ENCODE peak calls at places on chromosome 10, in six cellular contexts. B is cardiac fibroblast, H is fibroblast of mammary gland, O is epithelial cell of esophagus, U is neural crest cell, X is AG10803. R is an unnamed sample.

GRCh38 chr10:89032141-89032814 is 41.7 kb downstream of the FAS start:
- DNase-seq in B (peak), H (peak), O (peak), U (no peak), X (peak), R (peak)

GRCh38 chr10:10818082-10818481 is 199.6 kb upstream of the CELF2 start:
- DNase-seq in B (peak), H (peak), O (no peak), U (no peak), X (peak), R (no peak)

GRCh38 chr10:73838827-73839226 is 27.4 kb upstream of the NDST2 start:
- DNase-seq in B (peak), H (peak), O (peak), U (no peak), X (no peak), R (no peak)

GRCh38 chr10:14608381-14609001 is 166.2 kb downstream of the FAM107B start:
- DNase-seq in B (no peak), H (no peak), O (no peak), U (no peak), X (no peak), R (no peak)

GRCh38 chr10:18005781-18006456 is 54.2 kb downstream of the SLC39A12 start:
- DNase-seq in B (peak), H (peak), O (no peak), U (no peak), X (peak), R (peak)

GRCh38 chr10:121936295-121936694 is 8.5 kb upstream of the ATE1 start:
- DNase-seq in B (no peak), H (no peak), O (no peak), U (no peak), X (no peak), R (no peak)

GRCh38 chr10:79386637-79387465 is 39.6 kb downstream of the PPIF start:
- DNase-seq in B (no peak), H (peak), O (no peak), U (peak), X (no peak), R (no peak)

GRCh38 chr10:91051834-91052233 is 130.9 kb upstream of the ANKRD1 start:
- DNase-seq in B (peak), H (peak), O (peak), U (no peak), X (peak), R (no peak)

GRCh38 chr10:101138788-101139420 is 7.8 kb downstream of the TLX1 start:
- DNase-seq in B (no peak), H (no peak), O (no peak), U (no peak), X (no peak), R (no peak)

DNA sequence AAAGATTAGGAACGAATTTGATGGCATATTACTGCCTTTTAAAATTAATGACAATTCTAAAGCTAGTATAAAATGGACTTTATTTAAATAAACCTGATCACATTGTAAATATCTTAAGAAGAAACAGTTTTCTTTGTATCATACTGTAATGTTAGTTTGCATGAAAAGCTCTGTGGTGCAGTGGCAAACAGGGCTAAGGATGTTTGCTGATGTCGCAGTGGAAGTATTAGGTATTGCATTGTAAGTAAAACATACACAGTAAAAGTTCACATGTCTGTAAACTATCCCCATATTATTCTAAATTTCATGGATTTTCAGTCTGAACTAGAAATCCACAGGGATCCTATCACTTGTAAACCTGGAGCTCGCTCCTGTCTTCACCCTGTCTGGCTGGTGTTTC is 252.6 kb upstream of the ZNF32 start:
- DNase-seq in B (no peak), H (no peak), O (no peak), U (no peak), X (peak), R (no peak)
- TF ChIP-seq CTCF in B (peak), H (peak), O (no peak), U (no peak), X (peak), R (peak)

DNA sequence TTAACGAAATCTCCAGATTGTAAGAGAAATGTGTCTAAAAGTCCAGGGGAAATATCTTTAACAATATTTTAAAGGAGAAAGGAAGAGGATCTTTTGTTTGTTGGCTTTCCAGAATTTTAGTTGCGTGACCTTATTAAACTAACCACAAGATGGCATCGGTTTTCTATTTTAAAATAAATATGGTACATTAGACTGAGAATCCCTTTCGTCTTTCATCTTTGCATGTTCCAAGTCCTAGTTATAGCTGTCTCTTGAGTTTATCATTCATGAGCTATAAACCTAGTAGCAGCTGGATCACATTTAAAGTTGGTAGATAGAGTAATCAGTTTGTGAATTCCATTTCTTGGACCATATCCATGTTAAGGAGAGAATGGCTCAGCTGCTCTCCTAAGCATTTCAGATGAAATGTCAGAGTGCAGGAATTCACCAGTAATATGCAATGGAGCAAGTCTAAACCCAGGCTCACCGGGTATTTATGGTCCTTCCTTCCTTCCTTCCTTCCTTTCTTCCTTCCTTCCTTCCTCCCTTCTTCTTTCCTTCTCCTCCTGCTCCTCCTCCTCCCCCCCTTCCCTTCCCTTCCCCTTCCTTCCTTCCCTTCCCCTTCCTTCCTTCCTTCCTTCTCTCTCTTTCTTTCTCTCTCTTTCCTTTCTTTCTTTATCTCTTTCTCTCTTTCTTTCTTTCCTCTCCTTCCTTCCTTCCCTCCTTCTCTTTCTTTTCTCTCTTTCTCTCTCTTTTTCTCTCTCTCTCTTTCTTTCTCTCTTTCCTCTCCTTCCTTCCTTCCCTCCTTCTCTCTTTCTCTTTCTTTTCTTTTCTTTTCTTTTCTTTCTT is 57.8 kb upstream of the RAB18 start:
- DNase-seq in B (peak), H (peak), O (peak), U (no peak), X (peak), R (peak)
- TF ChIP-seq CTCF in B (peak), H (peak), O (peak), U (peak), X (peak), R (peak)

DNA sequence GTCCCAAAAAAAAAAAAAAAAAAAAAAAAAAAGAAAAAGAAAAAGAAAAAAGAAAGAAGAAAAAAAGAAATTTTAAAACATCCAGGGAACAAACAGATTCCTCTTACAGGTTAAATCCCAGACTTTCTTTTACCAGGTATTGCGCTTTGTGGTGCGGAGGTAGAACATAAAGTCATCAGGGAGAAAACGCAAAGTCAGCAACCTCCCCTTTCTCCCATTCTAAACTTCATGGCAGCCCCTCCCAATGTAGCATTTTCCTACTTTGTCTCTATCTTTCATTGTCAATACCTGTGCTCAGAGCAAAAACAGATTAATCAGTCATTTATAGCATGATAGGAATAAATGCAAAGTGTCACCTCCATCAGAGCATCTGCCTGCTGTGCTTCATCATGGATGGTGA is 299.7 kb downstream of the SFMBT2 start:
- DNase-seq in B (no peak), H (no peak), O (no peak), U (no peak), X (no peak), R (no peak)
- TF ChIP-seq CTCF in B (no peak), H (no peak), O (no peak), U (no peak), X (no peak), R (no peak)

GRCh38 chr10:6408799-6409198 is 171.3 kb downstream of the PRKCQ start:
- DNase-seq in B (no peak), H (no peak), O (no peak), U (no peak), X (no peak), R (no peak)
- TF ChIP-seq CTCF in B (peak), H (peak), O (peak), U (peak), X (no peak), R (no peak)

GRCh38 chr10:1716839-1717238 is 20.5 kb downstream of the ADARB2 start:
- DNase-seq in B (no peak), H (no peak), O (no peak), U (no peak), X (no peak), R (no peak)

GRCh38 chr10:1712314-1712713 is 25.0 kb downstream of the ADARB2 start:
- DNase-seq in B (no peak), H (no peak), O (no peak), U (no peak), X (no peak), R (no peak)

GRCh38 chr10:1712944-1713671 is 24.2 kb downstream of the ADARB2 start:
- DNase-seq in B (no peak), H (no peak), O (no peak), U (no peak), X (no peak), R (no peak)

DNA sequence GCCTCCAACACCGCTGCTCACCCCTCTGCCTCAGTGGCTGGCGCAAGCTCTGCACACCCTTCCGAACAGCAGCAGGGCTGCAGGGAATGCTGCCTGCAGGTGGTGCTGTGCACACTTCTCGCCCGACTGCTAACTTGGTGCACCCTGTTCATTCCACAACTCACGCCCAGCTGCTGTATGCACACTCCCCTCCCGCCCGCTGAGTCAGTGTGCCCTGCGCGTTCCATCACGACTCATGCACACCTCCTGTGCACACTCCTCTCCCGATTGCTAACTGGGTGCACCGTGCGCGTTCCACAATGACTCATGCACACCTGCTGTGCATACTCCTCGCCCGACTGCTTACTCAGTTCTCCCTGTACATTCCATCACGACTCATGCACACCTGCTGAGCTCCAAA is 21.5 kb downstream of the ADARB2 start:
- DNase-seq in B (no peak), H (no peak), O (peak), U (peak), X (no peak), R (no peak)
- TF ChIP-seq CTCF in B (no peak), H (no peak), O (no peak), U (peak), X (no peak), R (no peak)

DNA sequence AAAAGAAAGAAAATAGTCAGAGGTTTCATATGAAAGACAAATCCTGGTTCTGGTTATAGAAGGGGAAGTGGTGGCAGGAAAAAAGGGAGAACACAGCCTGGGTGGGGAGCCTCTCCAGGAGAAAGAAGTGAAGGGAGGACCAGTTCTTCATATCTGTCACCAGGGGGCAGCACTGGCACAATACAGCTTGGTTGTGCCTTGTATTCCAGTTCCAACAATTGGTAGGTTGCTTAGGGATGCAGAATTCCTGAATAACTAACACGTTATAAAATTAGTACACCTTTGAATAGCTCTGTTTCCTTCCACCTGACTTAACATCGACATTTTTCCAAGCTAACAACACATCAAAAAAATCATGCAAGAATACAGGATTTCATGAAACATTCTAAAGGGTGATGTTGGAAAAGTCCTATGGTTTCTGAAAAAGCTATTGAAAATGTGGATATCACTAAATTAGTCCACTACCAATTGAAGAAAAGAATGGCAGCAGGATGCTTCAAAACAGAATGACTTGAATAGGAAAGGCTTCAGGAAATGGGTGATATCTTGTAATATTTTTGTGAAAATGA is 52.9 kb downstream of the CYP26A1 start:
- DNase-seq in B (peak), H (no peak), O (no peak), U (no peak), X (no peak), R (no peak)
- TF ChIP-seq CTCF in B (peak), H (peak), O (peak), U (peak), X (peak), R (peak)

GRCh38 chr10:58531084-58531695 is 18.5 kb downstream of the BICC1 start:
- DNase-seq in B (peak), H (peak), O (peak), U (peak), X (peak), R (no peak)
- TF ChIP-seq CTCF in B (peak), H (peak), O (peak), U (peak), X (peak), R (peak)

GRCh38 chr10:84256510-84257342 is 11.9 kb downstream of the RGR start:
- DNase-seq in B (peak), H (peak), O (peak), U (peak), X (peak), R (no peak)
- TF ChIP-seq CTCF in B (peak), H (peak), O (peak), U (peak), X (peak), R (peak)

GRCh38 chr10:99432881-99433280 is 2.5 kb upstream of the GOT1 start:
- DNase-seq in B (no peak), H (no peak), O (no peak), U (no peak), X (no peak), R (no peak)
- TF ChIP-seq CTCF in B (no peak), H (no peak), O (no peak), U (no peak), X (no peak), R (no peak)

GRCh38 chr10:118775478-118775877 is 20.7 kb upstream of the CACUL1 start:
- DNase-seq in B (peak), H (no peak), O (peak), U (no peak), X (no peak), R (no peak)
- TF ChIP-seq CTCF in B (peak), H (peak), O (no peak), U (peak), X (no peak), R (no peak)